ENCODE peak calls at places on chromosomes 11 and 22, in four cellular contexts. A is sigmoid colon, F is neuronal stem cell, U is NCI-H2081. Z is an unnamed sample.

GRCh38 chr11:12600829-12601228 is 73.4 kb upstream of the TEAD1 start:
- DNase-seq in A (no peak), F (no peak), U (no peak), Z (no peak)

GRCh38 chr22:37195921-37196320 is 7.9 kb upstream of the C1QTNF6 start:
- DNase-seq in A (no peak), F (no peak), U (no peak), Z (no peak)

GRCh38 chr11:65932558-65932919 is 12.7 kb upstream of the TSGA10IP start:
- DNase-seq in A (no peak), F (no peak), U (no peak), Z (no peak)

GRCh38 chr11:124745835-124746620 is 6.0 kb downstream of the VSIG2 start:
- DNase-seq in A (no peak), F (no peak), U (peak; percentile 4), Z (no peak)

GRCh38 chr11:97739892-97740782 is 1280.6 kb upstream of the CNTN5 start:
- DNase-seq in A (no peak), F (no peak), U (peak; percentile 51), Z (no peak)

GRCh38 chr22:38724926-38725571 is 19.3 kb downstream of the GTPBP1 start:
- DNase-seq in A (peak; percentile 50), F (no peak), U (peak; percentile 2), Z (no peak)

GRCh38 chr11:77175869-77176539 is 48.0 kb downstream of the MYO7A start:
- DNase-seq in A (peak; percentile 80), F (no peak), U (no peak), Z (no peak)

GRCh38 chr11:122044086-122044485 is 71.9 kb downstream of the BLID start:
- DNase-seq in A (no peak), F (no peak), U (no peak), Z (no peak)

GRCh38 chr11:72058416-72059034 is 21.8 kb downstream of the NUMA1 start:
- DNase-seq in A (no peak), F (no peak), U (no peak), Z (no peak)

GRCh38 chr22:25282671-25283561 is 63.5 kb downstream of the CRYBB2 start:
- DNase-seq in A (no peak), F (peak; percentile 18), U (no peak), Z (no peak)

GRCh38 chr11:127003260-127003981 is 2.9 kb upstream of the KIRREL3 start:
- DNase-seq in A (no peak), F (peak; percentile 79), U (peak; percentile 68), Z (no peak)

GRCh38 chr11:87331273-87331672 is 293.5 kb downstream of the TMEM135 start:
- DNase-seq in A (peak; percentile 53), F (no peak), U (no peak), Z (no peak)

GRCh38 chr22:32994046-32994827 is 63.9 kb downstream of the SYN3 start:
- DNase-seq in A (no peak), F (peak; percentile 36), U (no peak), Z (no peak)

Z was measured in stimulated activated effector memory CD8-positive, alpha-beta T cell treated with anti-CD3 and anti-CD28 coated beads, Interleukin-12 subunit alpha, Interleukin-12 subunit beta, amount 100 ng/mL, for 72 hours.